ENCODE peak calls at places on chromosomes 5 and 9, in eight cellular contexts. X, Q, H, S, G, F, B and V are unnamed samples.

GRCh38 chr5:180137401-180138213 is 66.0 kb upstream of the RNF130 start:
- DNase-seq in X (no peak), Q (peak; percentile 22), H (no peak), S (no peak), G (no peak), F (no peak), B (no peak), V (no peak)

GRCh38 chr9:96449522-96449843 is 486 bp upstream of the HABP4 start:
- DNase-seq in X (no peak), Q (no peak), H (no peak), S (no peak), G (no peak), F (no peak), B (no peak), V (no peak)

GRCh38 chr9:78278177-78278777 is 18.6 kb upstream of the PSAT1 start:
- DNase-seq in X (no peak), Q (no peak), H (no peak), S (peak; percentile 84), G (no peak), F (no peak), B (no peak), V (no peak)

GRCh38 chr5:133353741-133354140 is 258.6 kb downstream of the FSTL4 start:
- DNase-seq in X (no peak), Q (no peak), H (no peak), S (no peak), G (no peak), F (no peak), B (no peak), V (no peak)

GRCh38 chr5:31815394-31815793 is 176.5 kb downstream of the PDZD2 start:
- DNase-seq in X (no peak), Q (no peak), H (no peak), S (no peak), G (no peak), F (no peak), B (no peak), V (no peak)

GRCh38 chr9:12818431-12819000 is 43.7 kb downstream of the LURAP1L start:
- DNase-seq in X (no peak), Q (no peak), H (no peak), S (peak; percentile 62), G (no peak), F (no peak), B (no peak), V (no peak)

GRCh38 chr5:15105799-15106393 is 234.3 kb upstream of the ANKH start:
- DNase-seq in X (no peak), Q (peak; percentile 43), H (peak; percentile 64), S (peak; percentile 70), G (peak; percentile 7), F (no peak), B (no peak), V (peak; percentile 2)

GRCh38 chr9:131304676-131305366 is 15.3 kb downstream of the PLPP7 start:
- DNase-seq in X (no peak), Q (no peak), H (no peak), S (no peak), G (no peak), F (no peak), B (no peak), V (no peak)

GRCh38 chr9:93950619-93951601 is 4.2 kb downstream of the BARX1 start:
- DNase-seq in X (no peak), Q (peak; percentile 53), H (no peak), S (peak; percentile 59), G (no peak), F (no peak), B (no peak), V (no peak)